ENCODE peak calls at places on chromosome 17, in six cellular contexts. A is A549, L is K562, K is GM12878, C is endothelial cell of umbilical vein, Z is HepG2. I is an unnamed sample.

GRCh38 chr17:52106070-52106469 is 52.4 kb downstream of the CA10 start:
- DNase-seq in A (no peak), L (no peak), K (no peak), C (no peak), Z (no peak), I (no peak)

GRCh38 chr17:71035226-71035625 is 865.9 kb downstream of the KCNJ2 start:
- DNase-seq in A (no peak), L (no peak), K (no peak), C (no peak), Z (no peak), I (no peak)

GRCh38 chr17:78875738-78876597 is 27.0 kb downstream of the CEP295NL start:
- DNase-seq in A (no peak), L (no peak), K (no peak), C (peak; percentile 79), Z (no peak), I (peak; percentile 49)

GRCh38 chr17:14622622-14623101 is 321.8 kb downstream of the HS3ST3B1 start:
- DNase-seq in A (no peak), L (no peak), K (no peak), C (no peak), Z (no peak), I (peak; percentile 57)

GRCh38 chr17:36675786-36676185 is 74.4 kb downstream of the MRM1 start:
- DNase-seq in A (no peak), L (no peak), K (no peak), C (no peak), Z (no peak), I (no peak)

GRCh38 chr17:39027037-39027436 is 59.8 kb upstream of the FBXO47 start:
- DNase-seq in A (no peak), L (peak; percentile 35), K (no peak), C (no peak), Z (no peak), I (no peak)

GRCh38 chr17:33942414-33942813 is 312.7 kb upstream of the CCL2 start:
- DNase-seq in A (no peak), L (peak; percentile 61), K (no peak), C (no peak), Z (no peak), I (no peak)

GRCh38 chr17:58219007-58219788 is at the start of gene MKS1:
- DNase-seq in A (peak; percentile 95), L (peak; percentile 97), K (peak; percentile 84), C (peak; percentile 94), Z (peak; percentile 90), I (peak; percentile 96)

GRCh38 chr17:34306466-34306865 is 12.8 kb upstream of the CCL8 start:
- DNase-seq in A (peak; percentile 38), L (peak; percentile 12), K (no peak), C (peak; percentile 75), Z (no peak), I (peak; percentile 32)

GRCh38 chr17:74919440-74920305 is 3.4 kb downstream of the USH1G start:
- DNase-seq in A (peak; percentile 80), L (peak; percentile 57), K (no peak), C (no peak), Z (peak; percentile 64), I (no peak)

GRCh38 chr17:2203818-2204217 is 99.8 kb downstream of the SMG6 start:
- DNase-seq in A (no peak), L (no peak), K (no peak), C (no peak), Z (no peak), I (no peak)

GRCh38 chr17:57487552-57487951 is 231.2 kb downstream of the MSI2 start:
- DNase-seq in A (no peak), L (no peak), K (no peak), C (no peak), Z (no peak), I (no peak)

GRCh38 chr17:10135539-10136257 is 62.7 kb downstream of the GAS7 start:
- DNase-seq in A (peak; percentile 22), L (no peak), K (no peak), C (no peak), Z (no peak), I (peak; percentile 94)

GRCh38 chr17:82283208-82283749 is 9.8 kb upstream of the CSNK1D start:
- DNase-seq in A (peak; percentile 69), L (no peak), K (no peak), C (no peak), Z (no peak), I (peak; percentile 89)

GRCh38 chr17:10754861-10755591 is 25.2 kb upstream of the TMEM220 start:
- DNase-seq in A (no peak), L (no peak), K (no peak), C (no peak), Z (no peak), I (no peak)

GRCh38 chr17:5122586-5123342 is 6.9 kb downstream of the USP6 start:
- DNase-seq in A (no peak), L (no peak), K (no peak), C (no peak), Z (no peak), I (no peak)

GRCh38 chr17:40598021-40598927 is 33.0 kb upstream of the CCR7 start:
- DNase-seq in A (no peak), L (no peak), K (no peak), C (no peak), Z (no peak), I (no peak)

GRCh38 chr17:41645371-41646063 is 21.1 kb upstream of the KRT17 start:
- DNase-seq in A (peak; percentile 85), L (peak; percentile 79), K (no peak), C (no peak), Z (peak; percentile 67), I (no peak)

GRCh38 chr17:57983446-57983845 is 4.6 kb downstream of the VEZF1 start:
- DNase-seq in A (no peak), L (no peak), K (no peak), C (no peak), Z (no peak), I (no peak)

GRCh38 chr17:10471853-10472252 is 2.5 kb upstream of the MYH4 start:
- DNase-seq in A (no peak), L (no peak), K (no peak), C (no peak), Z (no peak), I (no peak)

GRCh38 chr17:72182256-72182890 is 61.6 kb downstream of the SOX9 start:
- DNase-seq in A (peak; percentile 76), L (no peak), K (no peak), C (no peak), Z (peak; percentile 16), I (no peak)

GRCh38 chr17:77154187-77154586 is 13.4 kb downstream of the SEC14L1 start:
- DNase-seq in A (no peak), L (no peak), K (no peak), C (no peak), Z (no peak), I (no peak)

GRCh38 chr17:4703330-4703691 is 626 bp downstream of the PELP1 start:
- DNase-seq in A (no peak), L (no peak), K (no peak), C (no peak), Z (no peak), I (no peak)

GRCh38 chr17:79557276-79557675 is 53.6 kb downstream of the RBFOX3 start:
- DNase-seq in A (no peak), L (no peak), K (no peak), C (no peak), Z (no peak), I (no peak)

GRCh38 chr17:1703063-1703462 is 7.1 kb downstream of the TLCD2 start:
- DNase-seq in A (no peak), L (no peak), K (no peak), C (no peak), Z (no peak), I (no peak)

GRCh38 chr17:73611630-73612029 is 32.6 kb downstream of the SDK2 start:
- DNase-seq in A (no peak), L (no peak), K (no peak), C (no peak), Z (no peak), I (no peak)
- TF ChIP-seq MYC in A (no peak), L (no peak), K (no peak), C (no peak), Z (no peak), I (no peak)

GRCh38 chr17:81119223-81120148 is 45.8 kb upstream of the PVALEF start:
- DNase-seq in A (peak; percentile 100), L (peak; percentile 99), K (peak; percentile 32), C (peak; percentile 92), Z (no peak), I (peak; percentile 58)
- TF ChIP-seq CTCF in A (peak; percentile 48), L (peak; percentile 83), K (no peak), C (no peak), Z (no peak), I (no peak)

GRCh38 chr17:48996696-48997102 is 486 bp upstream of the IGF2BP1 start:
- DNase-seq in A (no peak), L (no peak), K (no peak), C (no peak), Z (no peak), I (no peak)

GRCh38 chr17:48997103-48997826 is at the start of gene IGF2BP1:
- DNase-seq in A (peak; percentile 95), L (peak; percentile 94), K (no peak), C (peak; percentile 80), Z (peak; percentile 81), I (peak; percentile 93)

GRCh38 chr17:48994548-48995331 is 2.4 kb upstream of the IGF2BP1 start:
- DNase-seq in A (peak; percentile 58), L (peak; percentile 60), K (no peak), C (peak; percentile 25), Z (no peak), I (peak; percentile 41)

GRCh38 chr17:48995332-48995870 is 1.8 kb upstream of the IGF2BP1 start:
- DNase-seq in A (peak; percentile 83), L (peak; percentile 86), K (no peak), C (peak; percentile 43), Z (no peak), I (peak; percentile 70)

GRCh38 chr17:48995871-48996695 is 1.1 kb upstream of the IGF2BP1 start:
- DNase-seq in A (peak; percentile 98), L (peak; percentile 92), K (no peak), C (peak; percentile 47), Z (peak; percentile 93), I (peak; percentile 88)
- H3K4me3 ChIP-seq in A (peak overlapping the region; percentile 60), L (peak overlapping the region; percentile 78), K (no peak overlapping the region), C (peak overlapping the region; percentile 72), Z (peak overlapping the region; percentile 97), I (peak overlapping the region; percentile 97)

GRCh38 chr17:8386841-8387240 is 3.8 kb upstream of the RPL26 start:
- DNase-seq in A (no peak), L (peak; percentile 57), K (no peak), C (no peak), Z (no peak), I (no peak)

GRCh38 chr17:8382880-8383142 is 182 bp downstream of the RPL26 start:
- DNase-seq in A (no peak), L (no peak), K (no peak), C (no peak), Z (no peak), I (no peak)

GRCh38 chr17:8382052-8382879 is 727 bp downstream of the RPL26 start:
- DNase-seq in A (no peak), L (peak; percentile 23), K (no peak), C (peak; percentile 51), Z (no peak), I (peak; percentile 30)

GRCh38 chr17:8383143-8383974 is at the start of gene RPL26:
- DNase-seq in A (peak; percentile 99), L (peak; percentile 96), K (peak; percentile 95), C (peak; percentile 98), Z (peak; percentile 98), I (peak; percentile 94)

GRCh38 chr17:8384801-8385335 is 1.9 kb upstream of the RPL26 start:
- DNase-seq in A (peak; percentile 79), L (peak; percentile 46), K (no peak), C (peak; percentile 44), Z (no peak), I (no peak)
- TF ChIP-seq MYC in A (no peak), L (no peak), K (no peak), C (no peak), Z (no peak), I (no peak)

GRCh38 chr17:42980766-42981397 is 517 bp downstream of the RUNDC1 start:
- DNase-seq in A (peak; percentile 75), L (peak; percentile 81), K (peak; percentile 24), C (peak; percentile 47), Z (peak; percentile 55), I (peak; percentile 69)
- TF ChIP-seq CTCF in A (peak; percentile 27), L (peak; percentile 51), K (peak; percentile 21), C (no peak), Z (peak; percentile 72), I (no peak)